ENCODE peak calls at places on chromosomes 1 and 21, in seven cellular contexts. One of them, this sample, is unnamed.

GRCh38 chr1:60281360-60281932 is 207.9 kb upstream of the C1orf87 start:
- DNase-seq in heart right ventricle: peak; percentile 22
- DNase-seq in GM04503: no peak
- DNase-seq in HFFc6: peak; percentile 46
- DNase-seq in AG04450: no peak
- DNase-seq in ovary: peak; percentile 30
- DNase-seq in HCT116: peak; percentile 83
- DNase-seq in this sample: peak; percentile 48

GRCh38 chr1:238895911-238896310 is 490.5 kb upstream of the CHRM3 start:
- DNase-seq in heart right ventricle: no peak
- DNase-seq in ovary: no peak
- DNase-seq in HCT116: no peak
- DNase-seq in HFFc6: no peak
- DNase-seq in GM04503: no peak
- DNase-seq in AG04450: no peak
- DNase-seq in this sample: no peak

GRCh38 chr1:5165747-5166146 is 511.3 kb downstream of the AJAP1 start:
- DNase-seq in heart right ventricle: no peak
- DNase-seq in HCT116: no peak
- DNase-seq in ovary: no peak
- DNase-seq in HFFc6: no peak
- DNase-seq in AG04450: no peak
- DNase-seq in GM04503: no peak
- DNase-seq in this sample: no peak

GRCh38 chr21:32702702-32703101 is 25.1 kb downstream of the SYNJ1 start:
- DNase-seq in heart right ventricle: no peak
- DNase-seq in GM04503: peak; percentile 23
- DNase-seq in HCT116: no peak
- DNase-seq in ovary: no peak
- DNase-seq in HFFc6: peak; percentile 26
- DNase-seq in AG04450: peak; percentile 20
- DNase-seq in this sample: no peak

GRCh38 chr1:201741763-201742342 is 87.1 kb upstream of the IPO9 start:
- DNase-seq in ovary: no peak
- DNase-seq in AG04450: no peak
- DNase-seq in HCT116: no peak
- DNase-seq in heart right ventricle: no peak
- DNase-seq in GM04503: no peak
- DNase-seq in HFFc6: no peak
- DNase-seq in this sample: no peak

GRCh38 chr1:1616045-1616821 is 933 bp downstream of the MIB2 start:
- DNase-seq in ovary: no peak
- DNase-seq in HCT116: no peak
- DNase-seq in HFFc6: peak; percentile 16
- DNase-seq in AG04450: no peak
- DNase-seq in heart right ventricle: peak; percentile 62
- DNase-seq in GM04503: no peak
- DNase-seq in this sample: no peak

GRCh38 chr1:221708987-221709386 is 32.9 kb downstream of the DUSP10 start:
- DNase-seq in GM04503: no peak
- DNase-seq in ovary: no peak
- DNase-seq in AG04450: peak; percentile 66
- DNase-seq in heart right ventricle: peak; percentile 9
- DNase-seq in HFFc6: no peak
- DNase-seq in HCT116: no peak
- DNase-seq in this sample: no peak

GRCh38 chr1:3772027-3772714 is 378 bp upstream of the SMIM1 start:
- DNase-seq in heart right ventricle: peak; percentile 92
- DNase-seq in HCT116: peak; percentile 65
- DNase-seq in ovary: peak; percentile 95
- DNase-seq in AG04450: peak; percentile 38
- DNase-seq in GM04503: no peak
- DNase-seq in HFFc6: peak; percentile 36
- DNase-seq in this sample: peak; percentile 93

GRCh38 chr1:244789731-244790130 is 45.7 kb upstream of the COX20 start:
- DNase-seq in AG04450: no peak
- DNase-seq in heart right ventricle: no peak
- DNase-seq in GM04503: no peak
- DNase-seq in ovary: no peak
- DNase-seq in HCT116: no peak
- DNase-seq in HFFc6: no peak
- DNase-seq in this sample: no peak

GRCh38 chr1:186093437-186093836 is 281.6 kb downstream of the TPR start:
- DNase-seq in AG04450: no peak
- DNase-seq in HCT116: no peak
- DNase-seq in GM04503: no peak
- DNase-seq in HFFc6: no peak
- DNase-seq in heart right ventricle: no peak
- DNase-seq in ovary: no peak
- DNase-seq in this sample: peak; percentile 68

GRCh38 chr1:184163674-184164470 is 112.3 kb downstream of the TSEN15 start:
- DNase-seq in HCT116: no peak
- DNase-seq in heart right ventricle: no peak
- DNase-seq in GM04503: no peak
- DNase-seq in HFFc6: peak; percentile 50
- DNase-seq in AG04450: peak; percentile 47
- DNase-seq in ovary: no peak
- DNase-seq in this sample: peak; percentile 34

GRCh38 chr1:233025156-233025555 is 74.7 kb downstream of the NTPCR start:
- DNase-seq in heart right ventricle: peak; percentile 24
- DNase-seq in HFFc6: no peak
- DNase-seq in HCT116: no peak
- DNase-seq in AG04450: no peak
- DNase-seq in GM04503: no peak
- DNase-seq in ovary: no peak
- DNase-seq in this sample: peak; percentile 46

GRCh38 chr21:16572032-16572431 is 842.2 kb downstream of the USP25 start:
- DNase-seq in GM04503: no peak
- DNase-seq in HCT116: no peak
- DNase-seq in AG04450: no peak
- DNase-seq in HFFc6: peak; percentile 51
- DNase-seq in heart right ventricle: no peak
- DNase-seq in ovary: no peak
- DNase-seq in this sample: no peak

GRCh38 chr1:91889717-91890459 is 3.9 kb upstream of the TGFBR3 start:
- DNase-seq in ovary: no peak
- DNase-seq in HCT116: no peak
- DNase-seq in heart right ventricle: no peak
- DNase-seq in HFFc6: peak; percentile 36
- DNase-seq in GM04503: no peak
- DNase-seq in AG04450: no peak
- DNase-seq in this sample: no peak